ENCODE peak calls at places on chromosomes 1 and 21, in eight cellular contexts. E is H1, Z is SK-N-SH, V is mesenchymal stem cell, P is NT2/D1, A is GM23248, W is astrocyte, Y is neuronal stem cell. K is an unnamed sample.

GRCh38 chr1:37763791-37764741 is 854 bp downstream of the EPHA10 start:
- DNase-seq in V (peak; percentile 43), A (peak; percentile 65), Z (peak; percentile 64), Y (peak; percentile 82), E (no peak), P (peak; percentile 76), W (peak; percentile 16), K (peak; percentile 70)

GRCh38 chr1:200301152-200301551 is 108.7 kb downstream of the ZNF281 start:
- DNase-seq in P (no peak), E (no peak), Z (no peak), V (no peak), A (no peak), Y (no peak), W (no peak), K (no peak)

GRCh38 chr1:119327066-119327435 is 41.5 kb upstream of the HAO2 start:
- DNase-seq in Z (no peak), E (no peak), P (no peak), A (no peak), Y (no peak), W (peak; percentile 3), V (peak; percentile 10), K (no peak)

GRCh38 chr1:65412984-65413375 is 7.5 kb upstream of the LEPR start:
- DNase-seq in E (no peak), V (peak; percentile 21), Z (no peak), A (peak; percentile 47), W (peak; percentile 76), P (no peak), Y (no peak), K (no peak)

GRCh38 chr1:18232052-18232451 is 124.5 kb downstream of the IGSF21 start:
- DNase-seq in V (no peak), W (no peak), Z (no peak), P (no peak), E (no peak), Y (no peak), A (no peak), K (no peak)

GRCh38 chr1:24875976-24876609 is 54.0 kb downstream of the RUNX3 start:
- DNase-seq in W (no peak), Z (no peak), P (no peak), V (no peak), E (no peak), A (no peak), Y (no peak), K (no peak)

GRCh38 chr1:171786534-171786933 is 5.1 kb downstream of the METTL13 start:
- DNase-seq in Z (no peak), A (no peak), Y (no peak), V (no peak), W (no peak), E (no peak), P (no peak), K (no peak)

GRCh38 chr1:12600335-12600734 is 17.7 kb downstream of the DHRS3 start:
- DNase-seq in Y (no peak), V (no peak), W (no peak), P (no peak), Z (no peak), E (no peak), A (no peak), K (no peak)

GRCh38 chr21:46217511-46218196 is 10.9 kb downstream of the LSS start:
- DNase-seq in Y (no peak), V (no peak), P (no peak), Z (no peak), E (no peak), W (no peak), A (no peak), K (no peak)

GRCh38 chr1:58162952-58163550 is 383.5 kb downstream of the OMA1 start:
- DNase-seq in V (peak; percentile 58), Z (peak; percentile 41), A (peak; percentile 80), E (peak; percentile 31), W (peak; percentile 46), P (peak; percentile 87), Y (peak; percentile 74), K (peak; percentile 75)
- H3K9ac ChIP-seq in V (peak overlapping the region; percentile 29), Z (no peak overlapping the region), A (no peak overlapping the region), E (no peak overlapping the region), W (no peak overlapping the region), P (no peak overlapping the region), Y (no peak overlapping the region), K (no peak overlapping the region)

GRCh38 chr1:222370911-222371717 is 176.8 kb downstream of the HHIPL2 start:
- DNase-seq in Y (no peak), W (peak; percentile 97), Z (no peak), P (no peak), V (peak; percentile 88), A (peak; percentile 95), E (no peak), K (peak; percentile 86)
- H3K4me3 ChIP-seq in Y (no peak overlapping the region), W (peak overlapping the region; percentile 21), Z (no peak overlapping the region), P (no peak overlapping the region), V (no peak overlapping the region), A (peak overlapping the region; percentile 64), E (no peak overlapping the region), K (peak overlapping the region; percentile 48)

GRCh38 chr21:45093064-45093532 is 18.7 kb downstream of the ADARB1 start:
- DNase-seq in A (no peak), P (no peak), Z (no peak), V (no peak), E (no peak), W (no peak), Y (no peak), K (no peak)
- H3K27me3 ChIP-seq in A (no peaks in the 10 kb centered on the region), P (no peaks in the 10 kb centered on the region), Z (no peaks in the 10 kb centered on the region), V (no peaks in the 10 kb centered on the region), E (no peaks in the 10 kb centered on the region), W (no peaks in the 10 kb centered on the region), Y (no peaks in the 10 kb centered on the region), K (no peaks in the 10 kb centered on the region)

GRCh38 chr1:2416403-2416802 is 4.0 kb upstream of the PEX10 start:
- DNase-seq in V (no peak), W (no peak), Y (no peak), P (no peak), Z (no peak), A (no peak), E (no peak), K (no peak)

GRCh38 chr1:2415801-2416208 is 3.4 kb upstream of the PEX10 start:
- DNase-seq in Z (no peak), P (no peak), Y (no peak), W (no peak), E (no peak), A (no peak), V (no peak), K (no peak)

GRCh38 chr1:2414297-2414958 is 2.1 kb upstream of the PEX10 start:
- DNase-seq in Z (peak; percentile 91), A (peak; percentile 74), W (no peak), P (peak; percentile 43), V (peak; percentile 69), E (no peak), Y (peak; percentile 72), K (peak; percentile 84)

GRCh38 chr1:2413495-2414296 is 1.3 kb upstream of the PEX10 start:
- DNase-seq in Z (no peak), A (no peak), P (no peak), Y (no peak), W (no peak), V (no peak), E (no peak), K (no peak)

GRCh38 chr1:2415337-2415736 is 3.0 kb upstream of the PEX10 start:
- DNase-seq in E (no peak), V (no peak), A (no peak), W (no peak), Y (no peak), Z (no peak), P (no peak), K (no peak)
- H3K9ac ChIP-seq in E (no peak overlapping the region), V (no peak overlapping the region), A (no peak overlapping the region), W (no peak overlapping the region), Y (no peak overlapping the region), Z (no peak overlapping the region), P (no peak overlapping the region), K (no peak overlapping the region)

GRCh38 chr1:10288059-10288615 is 77.8 kb downstream of the KIF1B start:
- DNase-seq in A (no peak), W (no peak), E (no peak), Z (no peak), P (no peak), Y (no peak), V (no peak), K (no peak)

GRCh38 chr1:10283318-10283984 is 73.1 kb downstream of the KIF1B start:
- DNase-seq in Y (no peak), V (no peak), A (no peak), W (peak; percentile 12), Z (no peak), E (no peak), P (no peak), K (no peak)

GRCh38 chr1:10286244-10286643 is 75.9 kb downstream of the KIF1B start:
- DNase-seq in Y (no peak), Z (no peak), A (no peak), E (no peak), P (no peak), V (peak; percentile 18), W (no peak), K (no peak)

GRCh38 chr1:10291705-10292104 is 81.3 kb downstream of the KIF1B start:
- DNase-seq in P (no peak), V (no peak), W (no peak), E (no peak), A (no peak), Z (no peak), Y (no peak), K (no peak)

DNA sequence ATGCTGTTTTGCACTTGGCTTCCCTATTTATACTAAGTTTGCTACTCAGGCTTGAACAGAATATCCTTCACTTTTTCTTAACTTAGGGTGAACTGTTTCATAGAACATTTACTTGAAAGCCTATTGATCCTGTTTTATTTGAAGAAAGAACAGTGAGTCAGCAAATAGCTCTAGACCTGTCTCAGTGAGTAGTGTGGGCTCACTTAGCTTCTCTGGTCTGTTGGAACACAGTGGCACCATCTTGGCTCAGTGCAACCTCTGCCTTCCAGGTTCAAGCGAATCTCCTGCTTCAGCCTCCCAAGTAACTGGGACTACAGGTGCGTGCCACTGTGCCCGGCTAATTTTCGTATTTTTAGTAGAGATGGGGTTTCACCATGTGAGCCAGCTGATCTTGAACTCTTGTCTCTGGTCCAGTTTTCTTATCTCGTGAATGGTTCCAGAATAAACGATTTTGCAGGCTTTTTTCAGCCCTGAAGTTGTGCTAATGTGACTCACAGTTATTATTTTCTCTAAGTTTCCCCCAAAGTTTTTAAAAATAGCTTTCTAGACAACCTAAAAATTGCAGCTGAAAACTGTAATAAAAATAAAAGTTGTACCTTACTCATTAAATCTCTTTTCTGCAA is 76.8 kb downstream of the KIF1B start:
- DNase-seq in P (no peak), V (no peak), W (no peak), A (no peak), Z (no peak), Y (no peak), E (no peak), K (no peak)
- H3K4me3 ChIP-seq in P (no peak overlapping the region), V (no peak overlapping the region), W (no peak overlapping the region), A (no peak overlapping the region), Z (no peak overlapping the region), Y (no peak overlapping the region), E (no peak overlapping the region), K (no peak overlapping the region)

DNA sequence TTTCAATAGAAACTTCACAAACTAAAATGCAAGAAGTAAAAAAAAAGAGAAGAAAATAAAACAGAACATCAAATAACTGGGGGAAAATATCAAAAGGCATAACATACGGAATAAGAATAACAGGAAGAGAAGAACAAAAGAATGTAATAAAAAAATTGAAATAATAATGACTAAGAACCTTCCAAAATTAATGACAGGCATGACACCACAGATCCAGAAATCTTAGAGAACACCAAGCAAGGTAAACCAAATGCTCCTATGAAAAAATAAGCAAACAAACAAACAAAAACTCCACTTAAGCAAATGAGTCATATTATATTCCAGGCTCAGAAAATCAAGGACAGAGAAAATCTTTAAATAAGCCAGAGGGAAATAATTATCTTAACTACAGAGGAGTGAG is 8.7 kb downstream of the OR10J1 start:
- DNase-seq in E (no peak), V (no peak), Z (no peak), P (no peak), A (no peak), W (no peak), Y (no peak), K (no peak)
- H3K27me3 ChIP-seq in E (no peaks in the 10 kb centered on the region), V (no peaks in the 10 kb centered on the region), Z (no peaks in the 10 kb centered on the region), P (no peaks in the 10 kb centered on the region), A (no peaks in the 10 kb centered on the region), W (no peaks in the 10 kb centered on the region), Y (no peaks in the 10 kb centered on the region), K (no peaks in the 10 kb centered on the region)